ENCODE peak calls at places on chromosomes 1 and 21, in six cellular contexts. One of them, this sample, is unnamed.

GRCh38 chr1:117815926-117816325 is 113.5 kb downstream of the GDAP2 start:
- DNase-seq in fibroblast of lung: no peak
- DNase-seq in GM04503: no peak
- DNase-seq in mesendoderm: peak
- DNase-seq in amygdala: no peak
- DNase-seq in stimulated activated CD4-positive, alpha-beta T cell treated with anti-CD3 and anti-CD28 coated beads, Interleukin-12 subunit alpha, Interleukin-12 subunit beta, amount 100 ng/mL, for 4 hours: no peak
- DNase-seq in this sample: no peak

GRCh38 chr1:84619383-84620093 is 45.3 kb upstream of the CTBS start:
- DNase-seq in GM04503: peak
- DNase-seq in fibroblast of lung: peak
- DNase-seq in mesendoderm: peak
- DNase-seq in stimulated activated CD4-positive, alpha-beta T cell treated with anti-CD3 and anti-CD28 coated beads, Interleukin-12 subunit alpha, Interleukin-12 subunit beta, amount 100 ng/mL, for 4 hours: peak
- DNase-seq in amygdala: peak
- DNase-seq in this sample: no peak

GRCh38 chr1:92879316-92879968 is 47.6 kb downstream of the RPL5 start:
- DNase-seq in stimulated activated CD4-positive, alpha-beta T cell treated with anti-CD3 and anti-CD28 coated beads, Interleukin-12 subunit alpha, Interleukin-12 subunit beta, amount 100 ng/mL, for 4 hours: no peak
- DNase-seq in fibroblast of lung: no peak
- DNase-seq in mesendoderm: no peak
- DNase-seq in GM04503: no peak
- DNase-seq in amygdala: no peak
- DNase-seq in this sample: no peak

GRCh38 chr21:26909972-26910371 is 56.9 kb downstream of the ADAMTS5 start:
- DNase-seq in stimulated activated CD4-positive, alpha-beta T cell treated with anti-CD3 and anti-CD28 coated beads, Interleukin-12 subunit alpha, Interleukin-12 subunit beta, amount 100 ng/mL, for 4 hours: no peak
- DNase-seq in fibroblast of lung: peak
- DNase-seq in GM04503: no peak
- DNase-seq in amygdala: no peak
- DNase-seq in mesendoderm: peak
- DNase-seq in this sample: peak

GRCh38 chr1:118688891-118689290 is 299.3 kb downstream of the TBX15 start:
- DNase-seq in mesendoderm: no peak
- DNase-seq in amygdala: no peak
- DNase-seq in GM04503: no peak
- DNase-seq in fibroblast of lung: no peak
- DNase-seq in stimulated activated CD4-positive, alpha-beta T cell treated with anti-CD3 and anti-CD28 coated beads, Interleukin-12 subunit alpha, Interleukin-12 subunit beta, amount 100 ng/mL, for 4 hours: no peak
- DNase-seq in this sample: no peak

GRCh38 chr1:219580019-219580676 is 32.8 kb downstream of the ZC3H11B start:
- DNase-seq in amygdala: no peak
- DNase-seq in stimulated activated CD4-positive, alpha-beta T cell treated with anti-CD3 and anti-CD28 coated beads, Interleukin-12 subunit alpha, Interleukin-12 subunit beta, amount 100 ng/mL, for 4 hours: no peak
- DNase-seq in fibroblast of lung: peak
- DNase-seq in GM04503: no peak
- DNase-seq in mesendoderm: peak
- DNase-seq in this sample: no peak

GRCh38 chr1:232328496-232329102 is 301.3 kb downstream of the SIPA1L2 start:
- DNase-seq in GM04503: no peak
- DNase-seq in stimulated activated CD4-positive, alpha-beta T cell treated with anti-CD3 and anti-CD28 coated beads, Interleukin-12 subunit alpha, Interleukin-12 subunit beta, amount 100 ng/mL, for 4 hours: no peak
- DNase-seq in mesendoderm: peak
- DNase-seq in amygdala: no peak
- DNase-seq in fibroblast of lung: no peak
- DNase-seq in this sample: no peak

GRCh38 chr1:53574621-53575020 is 115.4 kb downstream of the DMRTB1 start:
- DNase-seq in fibroblast of lung: no peak
- DNase-seq in mesendoderm: no peak
- DNase-seq in amygdala: no peak
- DNase-seq in stimulated activated CD4-positive, alpha-beta T cell treated with anti-CD3 and anti-CD28 coated beads, Interleukin-12 subunit alpha, Interleukin-12 subunit beta, amount 100 ng/mL, for 4 hours: no peak
- DNase-seq in GM04503: no peak
- DNase-seq in this sample: no peak

GRCh38 chr1:8862528-8862927 is 16.0 kb downstream of the ENO1 start:
- DNase-seq in mesendoderm: peak
- DNase-seq in GM04503: no peak
- DNase-seq in amygdala: no peak
- DNase-seq in stimulated activated CD4-positive, alpha-beta T cell treated with anti-CD3 and anti-CD28 coated beads, Interleukin-12 subunit alpha, Interleukin-12 subunit beta, amount 100 ng/mL, for 4 hours: no peak
- DNase-seq in fibroblast of lung: no peak
- DNase-seq in this sample: peak

GRCh38 chr1:201718346-201719202 is 110.4 kb upstream of the IPO9 start:
- DNase-seq in amygdala: peak
- DNase-seq in mesendoderm: no peak
- DNase-seq in fibroblast of lung: no peak
- DNase-seq in GM04503: no peak
- DNase-seq in stimulated activated CD4-positive, alpha-beta T cell treated with anti-CD3 and anti-CD28 coated beads, Interleukin-12 subunit alpha, Interleukin-12 subunit beta, amount 100 ng/mL, for 4 hours: no peak
- DNase-seq in this sample: peak

GRCh38 chr1:236204656-236205055 is 62.3 kb downstream of the GPR137B start:
- DNase-seq in stimulated activated CD4-positive, alpha-beta T cell treated with anti-CD3 and anti-CD28 coated beads, Interleukin-12 subunit alpha, Interleukin-12 subunit beta, amount 100 ng/mL, for 4 hours: no peak
- DNase-seq in GM04503: no peak
- DNase-seq in mesendoderm: no peak
- DNase-seq in amygdala: no peak
- DNase-seq in fibroblast of lung: no peak
- DNase-seq in this sample: no peak

GRCh38 chr1:230236951-230237350 is 169.9 kb downstream of the GALNT2 start:
- DNase-seq in mesendoderm: peak
- DNase-seq in stimulated activated CD4-positive, alpha-beta T cell treated with anti-CD3 and anti-CD28 coated beads, Interleukin-12 subunit alpha, Interleukin-12 subunit beta, amount 100 ng/mL, for 4 hours: no peak
- DNase-seq in GM04503: no peak
- DNase-seq in fibroblast of lung: no peak
- DNase-seq in amygdala: no peak
- DNase-seq in this sample: no peak

GRCh38 chr1:216314369-216315095 is 108.7 kb downstream of the USH2A start:
- DNase-seq in fibroblast of lung: peak
- DNase-seq in stimulated activated CD4-positive, alpha-beta T cell treated with anti-CD3 and anti-CD28 coated beads, Interleukin-12 subunit alpha, Interleukin-12 subunit beta, amount 100 ng/mL, for 4 hours: no peak
- DNase-seq in GM04503: no peak
- DNase-seq in amygdala: no peak
- DNase-seq in mesendoderm: no peak
- DNase-seq in this sample: no peak

This sample was measured in HAP-1.